ENCODE peak calls at places on chromosomes 5 and 9, in four cellular contexts. Q is upper lobe of right lung, Y is body of pancreas, F is uterus. P is an unnamed sample.

GRCh38 chr5:55154893-55155292 is 5.1 kb upstream of the GPX8 start:
- DNase-seq in Q (no peak), Y (no peak), F (no peak), P (no peak)

GRCh38 chr9:130425741-130426466 is 18.9 kb upstream of the ASS1 start:
- DNase-seq in F (no peak), Q (no peak), Y (no peak), P (no peak)

GRCh38 chr5:134445841-134446818 is 34.4 kb upstream of the CDKN2AIPNL start:
- DNase-seq in F (no peak), Y (no peak), Q (peak; percentile 17), P (no peak)

GRCh38 chr5:76787237-76787636 is 31.6 kb upstream of the F2RL1 start:
- DNase-seq in Y (peak; percentile 36), F (peak; percentile 38), Q (no peak), P (peak; percentile 73)

GRCh38 chr5:56327810-56328209 is 94.7 kb upstream of the ANKRD55 start:
- DNase-seq in Y (no peak), F (no peak), Q (no peak), P (no peak)

GRCh38 chr5:108125771-108126511 is 256.0 kb downstream of the FBXL17 start:
- DNase-seq in Y (no peak), F (no peak), Q (no peak), P (no peak)

GRCh38 chr5:88304356-88304755 is 35.7 kb upstream of the TMEM161B start:
- DNase-seq in F (no peak), Y (no peak), Q (no peak), P (no peak)

GRCh38 chr9:80664327-80665210 is 1024.8 kb downstream of the TLE1 start:
- DNase-seq in Q (no peak), Y (no peak), F (no peak), P (no peak)

GRCh38 chr9:33082135-33082534 is 5.7 kb upstream of the SMU1 start:
- DNase-seq in Y (no peak), F (no peak), Q (no peak), P (no peak)

GRCh38 chr5:173180331-173180730 is 36.0 kb downstream of the BNIP1 start:
- DNase-seq in F (no peak), Q (no peak), Y (no peak), P (no peak)

GRCh38 chr5:145243016-145243415 is 592.1 kb downstream of the PRELID2 start:
- DNase-seq in Q (no peak), F (no peak), Y (no peak), P (no peak)

GRCh38 chr5:116487045-116487444 is 87.6 kb downstream of the SEMA6A start:
- DNase-seq in Q (no peak), F (no peak), Y (no peak), P (no peak)

GRCh38 chr5:102927007-102927406 is 171.9 kb downstream of the PAM start:
- DNase-seq in F (no peak), Q (no peak), Y (no peak), P (no peak)

GRCh38 chr5:136021016-136021405 is 7.8 kb upstream of the TGFBI start:
- DNase-seq in F (no peak), Q (no peak), Y (no peak), P (no peak)

GRCh38 chr5:16725575-16725974 is 108.8 kb upstream of the RETREG1 start:
- DNase-seq in Y (no peak), F (no peak), Q (no peak), P (no peak)

GRCh38 chr9:105697871-105698270 is 3.5 kb downstream of the TMEM38B start:
- DNase-seq in Y (no peak), Q (no peak), F (no peak), P (no peak)

GRCh38 chr9:114696814-114697544 is 15.0 kb upstream of the TEX48 start:
- DNase-seq in Q (no peak), F (no peak), Y (no peak), P (no peak)

GRCh38 chr5:136004436-136004835 is 24.4 kb upstream of the TGFBI start:
- DNase-seq in Y (no peak), Q (no peak), F (no peak), P (no peak)

DNA sequence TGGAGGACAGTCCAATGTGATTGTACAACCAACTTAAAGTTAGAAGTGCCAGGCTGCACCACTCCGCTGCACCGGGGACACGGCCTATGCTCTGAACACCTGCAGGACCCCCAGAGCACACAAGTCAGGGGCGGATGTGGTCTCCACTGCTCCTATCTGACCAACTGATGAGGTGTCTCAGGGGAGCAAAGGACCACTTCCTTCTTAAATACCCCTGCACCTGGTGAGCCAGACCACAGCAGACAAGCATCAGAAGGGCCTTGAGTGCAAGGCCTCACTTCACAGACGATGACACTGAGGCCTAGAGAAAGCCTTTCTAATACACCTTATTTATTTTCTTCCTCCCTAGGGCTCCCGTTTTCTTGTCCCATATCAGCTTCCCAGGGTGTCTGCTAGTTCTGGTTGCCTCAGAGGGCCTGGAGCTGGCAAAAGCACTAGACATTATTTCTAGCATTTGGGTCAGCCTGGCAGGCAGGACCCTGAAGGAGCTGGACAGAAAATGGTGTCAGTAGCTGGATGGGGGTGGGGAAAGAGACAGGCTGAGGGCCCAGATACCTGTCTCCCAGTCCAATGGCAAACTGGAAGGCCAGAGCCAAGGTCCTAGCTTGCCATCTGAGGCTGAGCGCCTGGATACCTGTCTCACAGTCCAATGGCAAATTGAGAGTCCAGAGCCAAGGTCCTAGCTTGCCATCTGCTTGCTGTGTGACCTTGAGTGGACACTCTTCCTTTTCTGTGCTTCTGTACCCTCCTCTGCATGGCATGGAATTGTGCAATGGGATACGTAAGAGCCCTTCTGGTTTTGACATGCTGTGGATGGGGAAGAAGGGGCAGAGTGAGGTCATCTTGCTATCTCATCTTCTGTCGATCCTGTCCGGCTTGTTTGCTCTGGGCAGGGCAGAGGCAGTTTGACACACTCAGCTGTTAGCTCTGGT is 9.0 kb downstream of the CCDC69 start:
- DNase-seq in F (no peak), Y (no peak), Q (no peak), P (no peak)
- H3K27ac ChIP-seq in F (peak overlapping the region; percentile 68), Y (peak overlapping the region; percentile 56), Q (peak overlapping the region; percentile 89), P (no peak overlapping the region)

GRCh38 chr5:58255970-58256369 is 203.9 kb downstream of the PLK2 start:
- DNase-seq in F (no peak), Q (no peak), Y (no peak), P (no peak)
- H3K27ac ChIP-seq in F (no peak overlapping the region), Q (no peak overlapping the region), Y (no peak overlapping the region), P (no peak overlapping the region)

DNA sequence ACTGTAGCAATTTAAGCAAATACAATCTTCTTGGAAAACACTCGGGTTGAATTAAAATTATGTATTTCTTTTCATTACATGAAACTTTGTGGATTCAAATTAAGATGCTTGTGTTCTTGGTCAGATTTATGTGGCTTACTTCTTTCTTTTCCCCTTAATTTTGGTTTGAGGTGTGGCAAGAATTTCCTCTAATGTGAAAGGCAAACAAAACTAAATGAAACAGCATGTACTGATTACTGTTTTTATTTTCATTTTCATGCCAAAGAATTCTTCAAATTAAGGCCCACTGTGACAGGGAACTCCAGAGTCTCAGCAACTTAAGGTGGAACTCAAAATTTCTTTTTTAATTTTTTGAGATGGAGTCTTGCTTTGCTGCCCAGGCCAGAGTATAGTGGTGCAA is at the start of gene OMD:
- DNase-seq in F (no peak), Y (no peak), Q (no peak), P (no peak)
- H3K27ac ChIP-seq in F (peak within 1 kb of the TSS; percentile 79), Y (no peak within 1 kb of the TSS), Q (no peak within 1 kb of the TSS), P (no peak within 1 kb of the TSS)

GRCh38 chr9:93577045-93577939 is 908 bp downstream of the PHF2 start:
- DNase-seq in Y (peak; percentile 56), F (no peak), Q (peak; percentile 79), P (peak; percentile 84)
- H3K27ac ChIP-seq in Y (peak overlapping the region; percentile 85), F (peak overlapping the region; percentile 94), Q (peak overlapping the region; percentile 86), P (peak overlapping the region; percentile 76)

GRCh38 chr9:86547596-86547995 is 193.4 kb upstream of the TUT7 start:
- DNase-seq in Q (no peak), F (no peak), Y (no peak), P (no peak)
- H3K27ac ChIP-seq in Q (no peak overlapping the region), F (no peak overlapping the region), Y (no peak overlapping the region), P (no peak overlapping the region)